ENCODE peak calls at places on chromosomes 12 and 14, in five cellular contexts. One of them, this sample, is unnamed.

GRCh38 chr12:128970110-128970509 is 116.8 kb downstream of the GLT1D1 start:
- DNase-seq in CD4-positive, alpha-beta memory T cell: no peak
- DNase-seq in neural progenitor cell: no peak
- DNase-seq in Karpas-422: no peak
- DNase-seq in fibroblast of mammary gland: no peak
- DNase-seq in this sample: no peak

GRCh38 chr12:116406529-116406928 is 129.0 kb upstream of the MED13L start:
- DNase-seq in CD4-positive, alpha-beta memory T cell: no peak
- DNase-seq in Karpas-422: no peak
- DNase-seq in neural progenitor cell: no peak
- DNase-seq in fibroblast of mammary gland: peak
- DNase-seq in this sample: peak

GRCh38 chr14:68355415-68355814 is 437.5 kb downstream of the ZFP36L1 start:
- DNase-seq in neural progenitor cell: no peak
- DNase-seq in Karpas-422: no peak
- DNase-seq in CD4-positive, alpha-beta memory T cell: no peak
- DNase-seq in fibroblast of mammary gland: no peak
- DNase-seq in this sample: no peak

GRCh38 chr12:49470986-49471385 is 67.8 kb upstream of the KCNH3 start:
- DNase-seq in fibroblast of mammary gland: no peak
- DNase-seq in Karpas-422: no peak
- DNase-seq in CD4-positive, alpha-beta memory T cell: no peak
- DNase-seq in neural progenitor cell: no peak
- DNase-seq in this sample: no peak

GRCh38 chr12:18467636-18468520 is 206.6 kb downstream of the PIK3C2G start:
- DNase-seq in fibroblast of mammary gland: no peak
- DNase-seq in Karpas-422: no peak
- DNase-seq in neural progenitor cell: no peak
- DNase-seq in CD4-positive, alpha-beta memory T cell: no peak
- DNase-seq in this sample: no peak

GRCh38 chr12:97758102-97758501 is 295.5 kb downstream of the RMST start:
- DNase-seq in CD4-positive, alpha-beta memory T cell: no peak
- DNase-seq in fibroblast of mammary gland: no peak
- DNase-seq in Karpas-422: no peak
- DNase-seq in neural progenitor cell: no peak
- DNase-seq in this sample: no peak

GRCh38 chr12:31570880-31571279 is 20.1 kb downstream of the DENND5B start:
- DNase-seq in fibroblast of mammary gland: no peak
- DNase-seq in neural progenitor cell: peak
- DNase-seq in Karpas-422: no peak
- DNase-seq in CD4-positive, alpha-beta memory T cell: no peak
- DNase-seq in this sample: no peak

GRCh38 chr12:32139064-32139421 is 32.4 kb downstream of the BICD1 start:
- DNase-seq in fibroblast of mammary gland: peak
- DNase-seq in neural progenitor cell: peak
- DNase-seq in Karpas-422: peak
- DNase-seq in CD4-positive, alpha-beta memory T cell: no peak
- DNase-seq in this sample: no peak

GRCh38 chr12:77372026-77372425 is 306.7 kb upstream of the E2F7 start:
- DNase-seq in CD4-positive, alpha-beta memory T cell: no peak
- DNase-seq in neural progenitor cell: no peak
- DNase-seq in Karpas-422: no peak
- DNase-seq in fibroblast of mammary gland: peak
- DNase-seq in this sample: no peak

GRCh38 chr12:4909734-4910501 is at the start of gene KCNA1:
- DNase-seq in Karpas-422: no peak
- DNase-seq in fibroblast of mammary gland: peak
- DNase-seq in neural progenitor cell: peak
- DNase-seq in CD4-positive, alpha-beta memory T cell: no peak
- DNase-seq in this sample: no peak

GRCh38 chr12:71439613-71440392 is at the start of gene LGR5:
- DNase-seq in fibroblast of mammary gland: no peak
- DNase-seq in CD4-positive, alpha-beta memory T cell: no peak
- DNase-seq in Karpas-422: no peak
- DNase-seq in neural progenitor cell: peak
- DNase-seq in this sample: peak

GRCh38 chr12:113861708-113862312 is 104.3 kb downstream of the RBM19 start:
- DNase-seq in CD4-positive, alpha-beta memory T cell: no peak
- DNase-seq in neural progenitor cell: peak
- DNase-seq in fibroblast of mammary gland: no peak
- DNase-seq in Karpas-422: no peak
- DNase-seq in this sample: no peak

GRCh38 chr12:6072302-6072752 is 52.1 kb downstream of the VWF start:
- DNase-seq in Karpas-422: no peak
- DNase-seq in neural progenitor cell: no peak
- DNase-seq in CD4-positive, alpha-beta memory T cell: no peak
- DNase-seq in fibroblast of mammary gland: peak
- DNase-seq in this sample: no peak

GRCh38 chr12:55642275-55643068 is 5.8 kb downstream of the OR10P1 start:
- DNase-seq in neural progenitor cell: no peak
- DNase-seq in CD4-positive, alpha-beta memory T cell: no peak
- DNase-seq in fibroblast of mammary gland: no peak
- DNase-seq in Karpas-422: peak
- DNase-seq in this sample: no peak

GRCh38 chr14:77324816-77325745 is 4.2 kb downstream of the GSTZ1 start:
- DNase-seq in neural progenitor cell: no peak
- DNase-seq in fibroblast of mammary gland: no peak
- DNase-seq in CD4-positive, alpha-beta memory T cell: no peak
- DNase-seq in Karpas-422: no peak
- DNase-seq in this sample: no peak

DNA sequence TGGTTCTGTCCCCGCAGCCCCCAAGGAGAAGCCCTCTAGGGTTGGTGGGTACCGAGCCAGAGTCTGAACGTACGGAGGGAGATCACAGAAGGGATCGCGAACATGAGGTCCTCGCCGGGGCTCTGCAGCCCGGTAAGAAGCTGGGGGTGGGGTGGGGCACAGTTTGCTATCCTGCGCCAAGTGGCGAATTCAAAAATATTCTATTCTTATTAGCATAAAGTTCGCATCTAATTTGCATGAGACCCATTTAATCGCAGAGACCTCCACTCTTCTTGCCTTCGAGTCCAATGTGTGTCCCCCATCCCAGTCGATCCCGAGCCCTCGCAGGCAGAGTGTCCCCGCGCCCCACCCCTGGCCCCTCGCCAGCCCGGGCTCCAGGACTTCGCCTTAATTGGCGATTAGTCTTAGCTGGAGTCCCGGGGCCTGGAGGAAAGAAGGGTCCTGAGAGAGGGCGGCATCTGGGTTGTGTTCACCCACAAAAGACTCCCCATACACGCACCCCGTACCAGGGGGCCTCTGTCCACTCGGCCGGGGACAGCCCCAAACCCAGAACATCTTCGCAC is 601 bp upstream of the ARHGEF25 start:
- DNase-seq in neural progenitor cell: peak
- DNase-seq in fibroblast of mammary gland: no peak
- DNase-seq in Karpas-422: no peak
- DNase-seq in CD4-positive, alpha-beta memory T cell: no peak
- DNase-seq in this sample: no peak
- H3K4me3 ChIP-seq in neural progenitor cell: peak
- H3K4me3 ChIP-seq in fibroblast of mammary gland: peak
- H3K4me3 ChIP-seq in Karpas-422: no peak
- H3K4me3 ChIP-seq in CD4-positive, alpha-beta memory T cell: peak
- H3K4me3 ChIP-seq in this sample: peak

GRCh38 chr14:61930101-61930857 is 168.1 kb downstream of the SNAPC1 start:
- DNase-seq in Karpas-422: peak
- DNase-seq in fibroblast of mammary gland: no peak
- DNase-seq in neural progenitor cell: no peak
- DNase-seq in CD4-positive, alpha-beta memory T cell: no peak
- DNase-seq in this sample: no peak

GRCh38 chr14:61927521-61927920 is 165.3 kb downstream of the SNAPC1 start:
- DNase-seq in neural progenitor cell: peak
- DNase-seq in CD4-positive, alpha-beta memory T cell: no peak
- DNase-seq in fibroblast of mammary gland: peak
- DNase-seq in Karpas-422: peak
- DNase-seq in this sample: no peak

GRCh38 chr14:61929651-61930050 is 167.4 kb downstream of the SNAPC1 start:
- DNase-seq in neural progenitor cell: no peak
- DNase-seq in fibroblast of mammary gland: no peak
- DNase-seq in Karpas-422: peak
- DNase-seq in CD4-positive, alpha-beta memory T cell: no peak
- DNase-seq in this sample: no peak

GRCh38 chr14:61927015-61927414 is 164.8 kb downstream of the SNAPC1 start:
- DNase-seq in CD4-positive, alpha-beta memory T cell: no peak
- DNase-seq in neural progenitor cell: no peak
- DNase-seq in fibroblast of mammary gland: no peak
- DNase-seq in Karpas-422: peak
- DNase-seq in this sample: no peak

GRCh38 chr14:61928300-61928699 is 166.1 kb downstream of the SNAPC1 start:
- DNase-seq in CD4-positive, alpha-beta memory T cell: no peak
- DNase-seq in neural progenitor cell: no peak
- DNase-seq in fibroblast of mammary gland: no peak
- DNase-seq in Karpas-422: peak
- DNase-seq in this sample: no peak
- H3K4me3 ChIP-seq in CD4-positive, alpha-beta memory T cell: no peak
- H3K4me3 ChIP-seq in neural progenitor cell: no peak
- H3K4me3 ChIP-seq in fibroblast of mammary gland: no peak
- H3K4me3 ChIP-seq in Karpas-422: peak
- H3K4me3 ChIP-seq in this sample: no peak

GRCh38 chr14:74242055-74243042 is 3.1 kb downstream of the VSX2 start:
- DNase-seq in CD4-positive, alpha-beta memory T cell: no peak
- DNase-seq in Karpas-422: no peak
- DNase-seq in fibroblast of mammary gland: no peak
- DNase-seq in neural progenitor cell: peak
- DNase-seq in this sample: no peak

GRCh38 chr14:74239848-74240793 is 872 bp downstream of the VSX2 start:
- DNase-seq in Karpas-422: no peak
- DNase-seq in fibroblast of mammary gland: no peak
- DNase-seq in neural progenitor cell: peak
- DNase-seq in CD4-positive, alpha-beta memory T cell: no peak
- DNase-seq in this sample: no peak

GRCh38 chr14:74240794-74241610 is 1.8 kb downstream of the VSX2 start:
- DNase-seq in neural progenitor cell: peak
- DNase-seq in Karpas-422: no peak
- DNase-seq in CD4-positive, alpha-beta memory T cell: no peak
- DNase-seq in fibroblast of mammary gland: no peak
- DNase-seq in this sample: no peak

GRCh38 chr14:74243051-74243450 is 3.8 kb downstream of the VSX2 start:
- DNase-seq in neural progenitor cell: no peak
- DNase-seq in CD4-positive, alpha-beta memory T cell: no peak
- DNase-seq in fibroblast of mammary gland: no peak
- DNase-seq in Karpas-422: no peak
- DNase-seq in this sample: no peak

GRCh38 chr14:74241611-74242005 is 2.4 kb downstream of the VSX2 start:
- DNase-seq in fibroblast of mammary gland: no peak
- DNase-seq in CD4-positive, alpha-beta memory T cell: no peak
- DNase-seq in Karpas-422: no peak
- DNase-seq in neural progenitor cell: no peak
- DNase-seq in this sample: no peak
- H3K4me3 ChIP-seq in fibroblast of mammary gland: no peak
- H3K4me3 ChIP-seq in CD4-positive, alpha-beta memory T cell: no peak
- H3K4me3 ChIP-seq in Karpas-422: no peak
- H3K4me3 ChIP-seq in neural progenitor cell: peak
- H3K4me3 ChIP-seq in this sample: no peak

GRCh38 chr12:58421990-58422389 is 480.6 kb downstream of the ATP23 start:
- DNase-seq in fibroblast of mammary gland: no peak
- DNase-seq in CD4-positive, alpha-beta memory T cell: no peak
- DNase-seq in neural progenitor cell: no peak
- DNase-seq in Karpas-422: no peak
- DNase-seq in this sample: no peak

GRCh38 chr12:58424735-58425379 is 483.5 kb downstream of the ATP23 start:
- DNase-seq in fibroblast of mammary gland: peak
- DNase-seq in CD4-positive, alpha-beta memory T cell: no peak
- DNase-seq in neural progenitor cell: no peak
- DNase-seq in Karpas-422: no peak
- DNase-seq in this sample: peak

GRCh38 chr12:58419905-58420304 is 478.5 kb downstream of the ATP23 start:
- DNase-seq in Karpas-422: no peak
- DNase-seq in neural progenitor cell: no peak
- DNase-seq in CD4-positive, alpha-beta memory T cell: no peak
- DNase-seq in fibroblast of mammary gland: peak
- DNase-seq in this sample: no peak

GRCh38 chr12:58420496-58420895 is 479.1 kb downstream of the ATP23 start:
- DNase-seq in CD4-positive, alpha-beta memory T cell: no peak
- DNase-seq in Karpas-422: no peak
- DNase-seq in fibroblast of mammary gland: peak
- DNase-seq in neural progenitor cell: no peak
- DNase-seq in this sample: no peak

DNA sequence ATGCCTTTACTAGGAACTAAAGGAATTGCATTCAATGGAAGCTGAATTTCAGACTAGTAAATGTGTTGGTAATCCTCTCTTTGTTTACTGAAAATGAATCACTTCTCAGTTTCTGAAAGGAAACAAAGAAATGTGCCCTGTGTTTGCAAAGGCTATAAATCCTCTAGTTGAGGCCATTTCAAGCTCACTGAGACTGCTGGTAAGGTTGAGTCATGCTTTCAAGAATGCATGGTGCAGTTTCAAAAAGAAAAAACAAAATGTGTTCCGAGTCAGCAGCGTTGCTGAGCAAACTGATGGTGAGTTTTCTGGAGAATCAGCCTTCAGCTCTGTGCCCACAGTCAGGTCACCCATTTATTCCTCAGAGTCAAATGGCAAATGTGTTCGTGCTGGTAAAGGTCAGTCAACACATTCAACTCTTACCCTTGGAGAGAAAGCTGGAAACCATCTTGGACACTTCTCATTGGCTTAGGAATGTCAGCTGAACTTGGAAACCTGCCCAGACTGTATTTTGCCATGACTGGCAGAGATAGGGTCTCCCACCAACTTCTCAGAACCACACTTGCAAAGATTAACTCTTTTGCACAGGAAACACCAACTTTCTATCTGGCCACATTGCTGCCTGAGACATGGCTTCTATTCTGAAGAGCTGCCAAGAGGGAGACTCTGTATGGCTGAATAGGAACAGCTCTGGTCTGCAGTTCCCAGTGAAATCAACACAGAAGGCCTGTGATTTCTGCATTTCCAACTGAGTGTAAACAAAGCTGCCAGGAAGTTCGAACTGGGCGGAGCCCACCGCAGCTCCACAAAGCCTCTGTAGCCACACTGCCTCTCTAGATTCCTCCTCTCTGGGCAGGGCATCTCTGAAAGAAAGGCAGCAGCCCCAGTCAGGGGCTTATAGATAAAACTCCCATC is 484.4 kb downstream of the ATP23 start:
- DNase-seq in Karpas-422: no peak
- DNase-seq in fibroblast of mammary gland: peak
- DNase-seq in neural progenitor cell: peak
- DNase-seq in CD4-positive, alpha-beta memory T cell: no peak
- DNase-seq in this sample: peak
- H3K4me3 ChIP-seq in Karpas-422: no peak
- H3K4me3 ChIP-seq in fibroblast of mammary gland: no peak
- H3K4me3 ChIP-seq in neural progenitor cell: peak
- H3K4me3 ChIP-seq in CD4-positive, alpha-beta memory T cell: no peak
- H3K4me3 ChIP-seq in this sample: peak

DNA sequence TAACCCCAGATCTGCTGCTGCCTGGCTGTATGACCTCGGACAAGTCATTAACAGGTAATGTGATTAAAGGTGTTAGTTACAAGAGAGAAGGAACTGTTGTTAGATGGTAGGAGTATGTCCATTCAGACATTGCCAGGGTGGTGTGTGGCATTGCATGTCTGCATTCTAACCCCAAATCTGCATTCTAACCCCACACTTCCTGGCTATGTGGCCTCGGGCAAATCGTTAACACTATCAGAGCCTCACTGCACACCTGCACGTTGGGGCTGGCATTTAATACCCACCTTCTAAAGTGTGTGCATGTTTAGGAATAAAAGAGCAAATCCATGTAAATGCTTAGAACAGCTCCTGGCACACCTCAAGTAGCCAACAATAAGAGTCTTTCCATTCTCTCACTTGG is 46.4 kb downstream of the CHST11 start:
- DNase-seq in CD4-positive, alpha-beta memory T cell: no peak
- DNase-seq in neural progenitor cell: no peak
- DNase-seq in Karpas-422: no peak
- DNase-seq in fibroblast of mammary gland: no peak
- DNase-seq in this sample: no peak
- H3K4me3 ChIP-seq in CD4-positive, alpha-beta memory T cell: no peak
- H3K4me3 ChIP-seq in neural progenitor cell: no peak
- H3K4me3 ChIP-seq in Karpas-422: no peak
- H3K4me3 ChIP-seq in fibroblast of mammary gland: no peak
- H3K4me3 ChIP-seq in this sample: no peak

GRCh38 chr12:1531160-1531653 is 63.2 kb downstream of the FBXL14 start:
- DNase-seq in Karpas-422: no peak
- DNase-seq in fibroblast of mammary gland: no peak
- DNase-seq in CD4-positive, alpha-beta memory T cell: no peak
- DNase-seq in neural progenitor cell: no peak
- DNase-seq in this sample: peak
- H3K4me3 ChIP-seq in Karpas-422: no peak
- H3K4me3 ChIP-seq in fibroblast of mammary gland: peak
- H3K4me3 ChIP-seq in CD4-positive, alpha-beta memory T cell: no peak
- H3K4me3 ChIP-seq in neural progenitor cell: peak
- H3K4me3 ChIP-seq in this sample: peak

This sample was measured in HAP-1.